ENCODE peak calls at places on chromosomes 5 and 9, in six cellular contexts. L is GM23338; B is CD8-positive, alpha-beta memory T cell; P is left ventricle myocardium inferior; J is sciatic nerve; N is NCI-H1048. O is an unnamed sample.

GRCh38 chr5:9348296-9348996 is 197.4 kb downstream of the SEMA5A start:
- DNase-seq in J (no peak), B (no peak), P (no peak), N (no peak), L (no peak), O (peak)

GRCh38 chr5:132109494-132110053 is 36.0 kb downstream of the CSF2 start:
- DNase-seq in B (no peak), P (no peak), J (no peak), N (no peak), L (no peak), O (no peak)

GRCh38 chr5:16666140-16666860 is 49.5 kb upstream of the RETREG1 start:
- DNase-seq in P (no peak), B (no peak), N (no peak), J (no peak), L (no peak), O (no peak)

GRCh38 chr5:115096034-115096769 is 73.5 kb downstream of the TRIM36 start:
- DNase-seq in B (no peak), N (no peak), P (no peak), J (no peak), L (peak), O (no peak)

GRCh38 chr9:5643005-5643624 is 14.2 kb downstream of the RIC1 start:
- DNase-seq in P (no peak), L (no peak), J (no peak), N (no peak), B (no peak), O (no peak)

GRCh38 chr9:96232539-96233241 is 69.3 kb downstream of the HSD17B3 start:
- DNase-seq in B (peak), L (peak), J (peak), P (peak), N (no peak), O (peak)

GRCh38 chr5:15669826-15670225 is 169.8 kb downstream of the FBXL7 start:
- DNase-seq in P (no peak), L (no peak), J (no peak), B (no peak), N (no peak), O (no peak)

GRCh38 chr5:179313849-179314521 is 31.3 kb downstream of the ADAMTS2 start:
- DNase-seq in J (peak), P (peak), N (no peak), B (peak), L (no peak), O (peak)

GRCh38 chr9:2489838-2490314 is 131.7 kb upstream of the VLDLR start:
- DNase-seq in J (no peak), L (no peak), P (no peak), B (no peak), N (no peak), O (peak)

GRCh38 chr9:129221233-129221632 is 43.2 kb upstream of the IER5L start:
- DNase-seq in B (peak), P (no peak), J (no peak), N (no peak), L (no peak), O (no peak)

GRCh38 chr5:176788931-176789872 is 21.2 kb upstream of the UNC5A start:
- DNase-seq in J (no peak), L (no peak), N (no peak), B (peak), P (no peak), O (no peak)

GRCh38 chr5:137575211-137575610 is 76.1 kb upstream of the SPOCK1 start:
- DNase-seq in B (no peak), J (no peak), P (no peak), N (no peak), L (no peak), O (no peak)

GRCh38 chr9:130137870-130138653 is 34.1 kb upstream of the NCS1 start:
- DNase-seq in P (peak), N (no peak), J (peak), B (no peak), L (peak), O (peak)

GRCh38 chr5:179337227-179338122 is 7.8 kb downstream of the ADAMTS2 start:
- DNase-seq in P (no peak), J (no peak), B (peak), L (no peak), N (no peak), O (peak)

GRCh38 chr9:119722384-119722783 is 353.1 kb upstream of the BRINP1 start:
- DNase-seq in J (no peak), B (no peak), L (peak), P (no peak), N (no peak), O (no peak)

GRCh38 chr9:131080589-131080988 is 15.7 kb upstream of the AIF1L start:
- DNase-seq in L (no peak), B (no peak), P (no peak), J (no peak), N (no peak), O (no peak)

O was measured in choroid plexus epithelial cell.